ENCODE peak calls at places on chromosomes 16 and 17, in five cellular contexts. W is cortex of kidney, M is GM10248, E is ureter, N is ecto neural progenitor cell. R is an unnamed sample.

GRCh38 chr16:3458852-3459361 is 15.4 kb downstream of the NAA60 start:
- DNase-seq in N (no peak), W (no peak), E (no peak), M (peak), R (no peak)

GRCh38 chr17:28711723-28712036 is at the start of gene PROCA1:
- DNase-seq in M (peak), N (no peak), W (no peak), E (no peak), R (peak)

GRCh38 chr16:27424772-27425498 is 23.0 kb downstream of the IL21R start:
- DNase-seq in W (no peak), N (no peak), E (peak), M (no peak), R (peak)

GRCh38 chr17:12659500-12659899 is 6.2 kb upstream of the MYOCD start:
- DNase-seq in N (no peak), E (no peak), M (no peak), W (no peak), R (no peak)

GRCh38 chr16:18799500-18799899 is 1.8 kb downstream of the ARL6IP1 start:
- DNase-seq in W (no peak), N (no peak), M (no peak), E (no peak), R (no peak)

GRCh38 chr17:13281626-13282025 is 263.8 kb upstream of the ELAC2 start:
- DNase-seq in N (no peak), E (no peak), M (no peak), W (no peak), R (no peak)

GRCh38 chr17:1617620-1618174 is 10.9 kb downstream of the SLC43A2 start:
- DNase-seq in W (no peak), N (no peak), E (no peak), M (no peak), R (no peak)

GRCh38 chr16:89289428-89290395 is 72.2 kb downstream of the ZNF778 start:
- DNase-seq in M (peak), E (peak), N (peak), W (no peak), R (no peak)

GRCh38 chr16:66070140-66070887 is 296.2 kb upstream of the CDH5 start:
- DNase-seq in E (peak), N (no peak), M (no peak), W (no peak), R (no peak)

R was measured in coronary artery.